ENCODE peak calls at places on chromosomes 4 and X, in four cellular contexts. One of them, this sample, is unnamed.

GRCh38 chrX:335758-336155 is 17.2 kb upstream of the GTPBP6 start:
- DNase-seq in stomach: no peak
- DNase-seq in heart left ventricle: no peak
- DNase-seq in prostate gland: no peak
- DNase-seq in this sample: no peak

GRCh38 chr4:127479031-127479622 is 153.6 kb upstream of the INTU start:
- DNase-seq in stomach: no peak
- DNase-seq in prostate gland: no peak
- DNase-seq in heart left ventricle: no peak
- DNase-seq in this sample: no peak

GRCh38 chr4:112652216-112652615 is 15.3 kb downstream of the LARP7 start:
- DNase-seq in heart left ventricle: no peak
- DNase-seq in stomach: no peak
- DNase-seq in prostate gland: no peak
- DNase-seq in this sample: no peak

GRCh38 chrX:18722500-18723071 is 15.1 kb downstream of the PPEF1 start:
- DNase-seq in heart left ventricle: no peak
- DNase-seq in stomach: no peak
- DNase-seq in prostate gland: peak; percentile 7
- DNase-seq in this sample: no peak

GRCh38 chrX:68735266-68735665 is 87.8 kb downstream of the STARD8 start:
- DNase-seq in stomach: no peak
- DNase-seq in heart left ventricle: no peak
- DNase-seq in prostate gland: no peak
- DNase-seq in this sample: no peak

GRCh38 chrX:6024204-6024603 is 204.5 kb downstream of the NLGN4X start:
- DNase-seq in stomach: no peak
- DNase-seq in prostate gland: no peak
- DNase-seq in heart left ventricle: no peak
- DNase-seq in this sample: no peak

GRCh38 chr4:71732706-71733105 is 51.2 kb downstream of the GC start:
- DNase-seq in heart left ventricle: no peak
- DNase-seq in stomach: no peak
- DNase-seq in prostate gland: no peak
- DNase-seq in this sample: no peak

GRCh38 chr4:14513471-14513870 is 488.8 kb upstream of the CPEB2 start:
- DNase-seq in prostate gland: no peak
- DNase-seq in heart left ventricle: no peak
- DNase-seq in stomach: no peak
- DNase-seq in this sample: no peak

GRCh38 chrX:13899607-13900006 is 82.7 kb upstream of the GPM6B start:
- DNase-seq in heart left ventricle: no peak
- DNase-seq in prostate gland: peak; percentile 15
- DNase-seq in stomach: no peak
- DNase-seq in this sample: peak; percentile 31

GRCh38 chr4:153042757-153043156 is 106.6 kb downstream of the FHDC1 start:
- DNase-seq in stomach: no peak
- DNase-seq in prostate gland: no peak
- DNase-seq in heart left ventricle: no peak
- DNase-seq in this sample: no peak

GRCh38 chr4:930827-931193 is 1.3 kb downstream of the GAK start:
- DNase-seq in prostate gland: no peak
- DNase-seq in stomach: no peak
- DNase-seq in heart left ventricle: no peak
- DNase-seq in this sample: no peak

GRCh38 chr4:153022233-153022632 is 86.1 kb downstream of the FHDC1 start:
- DNase-seq in prostate gland: peak; percentile 68
- DNase-seq in stomach: peak; percentile 28
- DNase-seq in heart left ventricle: no peak
- DNase-seq in this sample: no peak

GRCh38 chr4:123599920-123600394 is 203.4 kb downstream of the SPRY1 start:
- DNase-seq in stomach: peak; percentile 62
- DNase-seq in prostate gland: peak; percentile 19
- DNase-seq in heart left ventricle: peak; percentile 73
- DNase-seq in this sample: peak; percentile 60

GRCh38 chr4:58606303-58606702 is 1496.1 kb upstream of the IGFBP7 start:
- DNase-seq in stomach: no peak
- DNase-seq in heart left ventricle: no peak
- DNase-seq in prostate gland: no peak
- DNase-seq in this sample: no peak

GRCh38 chr4:185892165-185892564 is 80.2 kb upstream of the SORBS2 start:
- DNase-seq in heart left ventricle: no peak
- DNase-seq in stomach: no peak
- DNase-seq in prostate gland: no peak
- DNase-seq in this sample: no peak

GRCh38 chr4:11268149-11268548 is 160.5 kb downstream of the HS3ST1 start:
- DNase-seq in heart left ventricle: no peak
- DNase-seq in stomach: no peak
- DNase-seq in prostate gland: no peak
- DNase-seq in this sample: no peak

GRCh38 chrX:111083101-111083500 is 12.9 kb upstream of the PAK3 start:
- DNase-seq in heart left ventricle: no peak
- DNase-seq in stomach: no peak
- DNase-seq in prostate gland: no peak
- DNase-seq in this sample: no peak

GRCh38 chr4:127685292-127685691 is 44.9 kb upstream of the SLC25A31 start:
- DNase-seq in prostate gland: no peak
- DNase-seq in heart left ventricle: no peak
- DNase-seq in stomach: no peak
- DNase-seq in this sample: no peak

GRCh38 chrX:47562615-47563243 is 1.7 kb downstream of the ARAF start:
- DNase-seq in heart left ventricle: no peak
- DNase-seq in stomach: no peak
- DNase-seq in prostate gland: no peak
- DNase-seq in this sample: no peak

GRCh38 chr4:2591189-2591588 is 54.7 kb downstream of the FAM193A start:
- DNase-seq in prostate gland: no peak
- DNase-seq in heart left ventricle: no peak
- DNase-seq in stomach: no peak
- DNase-seq in this sample: no peak

GRCh38 chr4:118811832-118812231 is 24.1 kb downstream of the SEC24D start:
- DNase-seq in heart left ventricle: no peak
- DNase-seq in stomach: no peak
- DNase-seq in prostate gland: no peak
- DNase-seq in this sample: no peak
- H3K36me3 ChIP-seq in heart left ventricle: peaks cover 98% of the 10 kb centered on the region
- H3K36me3 ChIP-seq in stomach: peaks cover 100% of the 10 kb centered on the region
- H3K36me3 ChIP-seq in prostate gland: peaks cover 11% of the 10 kb centered on the region
- H3K36me3 ChIP-seq in this sample: no peaks in the 10 kb centered on the region

GRCh38 chrX:40729923-40730584 is 5.3 kb downstream of the MED14 start:
- DNase-seq in prostate gland: no peak
- DNase-seq in heart left ventricle: no peak
- DNase-seq in stomach: no peak
- DNase-seq in this sample: no peak
- TF ChIP-seq CTCF in prostate gland: no peak
- TF ChIP-seq CTCF in heart left ventricle: no peak
- TF ChIP-seq CTCF in stomach: no peak
- TF ChIP-seq CTCF in this sample: no peak

GRCh38 chr4:134518574-134519217 is 317.1 kb upstream of the PABPC4L start:
- DNase-seq in heart left ventricle: no peak
- DNase-seq in stomach: no peak
- DNase-seq in prostate gland: no peak
- DNase-seq in this sample: no peak
- H3K27ac ChIP-seq in heart left ventricle: no peak overlapping the region
- H3K27ac ChIP-seq in stomach: no peak overlapping the region
- H3K27ac ChIP-seq in prostate gland: no peak overlapping the region
- H3K27ac ChIP-seq in this sample: no peak overlapping the region

GRCh38 chrX:24210190-24210589 is 60.7 kb downstream of the ZFX start:
- DNase-seq in heart left ventricle: no peak
- DNase-seq in stomach: no peak
- DNase-seq in prostate gland: no peak
- DNase-seq in this sample: no peak
- H3K36me3 ChIP-seq in heart left ventricle: peaks cover 70% of the 10 kb centered on the region
- H3K36me3 ChIP-seq in stomach: peaks cover 57% of the 10 kb centered on the region
- H3K36me3 ChIP-seq in prostate gland: no peaks in the 10 kb centered on the region
- H3K36me3 ChIP-seq in this sample: no peaks in the 10 kb centered on the region

GRCh38 chr4:128787509-128788311 is 21.8 kb upstream of the JADE1 start:
- DNase-seq in prostate gland: no peak
- DNase-seq in stomach: no peak
- DNase-seq in heart left ventricle: no peak
- DNase-seq in this sample: no peak
- TF ChIP-seq CTCF in prostate gland: no peak
- TF ChIP-seq CTCF in stomach: no peak
- TF ChIP-seq CTCF in heart left ventricle: no peak
- TF ChIP-seq CTCF in this sample: no peak

DNA sequence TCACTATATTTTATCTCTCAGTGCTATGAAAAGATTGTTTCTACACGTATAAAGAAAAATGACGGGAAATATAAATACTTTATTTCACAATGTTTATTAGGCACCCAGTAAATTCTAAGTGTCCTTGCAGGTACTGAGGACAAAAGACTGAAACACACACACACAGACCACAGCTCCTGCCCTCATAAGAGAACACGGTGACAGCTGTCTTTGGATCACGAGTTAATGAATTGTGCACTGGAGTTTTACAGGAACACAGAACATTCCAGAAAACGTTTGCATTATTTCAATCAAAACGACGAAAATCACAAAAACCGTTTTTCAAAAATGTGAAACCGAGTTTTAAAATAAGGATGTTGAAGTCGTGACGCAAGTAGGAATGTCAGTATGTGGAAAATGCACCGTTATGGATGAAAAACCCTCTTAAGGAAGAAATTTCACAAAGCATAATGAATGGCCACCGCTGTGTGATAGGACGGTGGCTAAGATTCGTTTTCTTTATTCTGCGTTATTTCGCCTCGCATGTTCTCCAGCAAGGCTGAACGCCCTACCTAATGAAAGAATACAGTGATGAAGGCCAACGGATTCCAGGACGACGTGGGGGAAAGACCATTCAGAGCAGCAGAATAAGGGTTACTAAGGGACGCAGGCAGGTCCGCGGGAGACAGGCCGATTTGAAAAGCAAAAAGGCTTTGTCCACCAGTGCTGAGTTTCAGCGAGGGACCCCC is 24.2 kb downstream of the FAM156A start:
- DNase-seq in heart left ventricle: no peak
- DNase-seq in prostate gland: no peak
- DNase-seq in stomach: no peak
- DNase-seq in this sample: no peak
- H3K27ac ChIP-seq in heart left ventricle: peak overlapping the region; percentile 93
- H3K27ac ChIP-seq in prostate gland: peak overlapping the region; percentile 89
- H3K27ac ChIP-seq in stomach: peak overlapping the region; percentile 91
- H3K27ac ChIP-seq in this sample: peak overlapping the region; percentile 99

This sample was measured in uterus.